ENCODE peak calls at places on chromosomes 2 and 18, in eight cellular contexts. Y is heart left ventricle, X is suprapubic skin, T is NCI-H774, E is HCEC 1CT, C is HepG2, Z is NCI-H510A, F is A549. O is an unnamed sample.

GRCh38 chr2:97645700-97646629 is at the start of gene COX5B:
- DNase-seq in X (peak), Z (peak), F (peak), C (peak), Y (peak), T (peak), E (peak), O (peak)

GRCh38 chr18:43485565-43485964 is 208.3 kb upstream of the SYT4 start:
- DNase-seq in X (no peak), E (no peak), T (no peak), C (no peak), Y (no peak), F (no peak), Z (peak), O (no peak)

GRCh38 chr2:112154246-112155110 is 16.3 kb downstream of the FBLN7 start:
- DNase-seq in C (no peak), X (no peak), Y (no peak), T (no peak), Z (no peak), F (no peak), E (no peak), O (no peak)

GRCh38 chr18:74282359-74283254 is 9.2 kb downstream of the CYB5A start:
- DNase-seq in C (peak), F (no peak), Y (no peak), X (no peak), Z (no peak), E (no peak), T (no peak), O (no peak)

GRCh38 chr2:68426885-68427579 is 40.1 kb downstream of the FBXO48 start:
- DNase-seq in E (peak), C (no peak), T (no peak), Z (no peak), F (no peak), Y (no peak), X (no peak), O (no peak)

GRCh38 chr2:8676915-8677645 is 4.8 kb upstream of the ID2 start:
- DNase-seq in F (no peak), C (no peak), Z (no peak), E (no peak), Y (no peak), T (peak), X (no peak), O (no peak)

GRCh38 chr18:62339106-62339988 is 14.2 kb downstream of the TNFRSF11A start:
- DNase-seq in Z (no peak), C (no peak), F (peak), T (no peak), X (no peak), E (peak), Y (peak), O (peak)

GRCh38 chr2:34161546-34161945 is 562.4 kb upstream of the FAM98A start:
- DNase-seq in Z (no peak), T (no peak), X (no peak), F (no peak), Y (no peak), C (no peak), E (no peak), O (no peak)

GRCh38 chr2:241300000-241300399 is 15.5 kb downstream of the HDLBP start:
- DNase-seq in Z (no peak), E (no peak), C (no peak), X (no peak), T (no peak), Y (no peak), F (no peak), O (no peak)

GRCh38 chr2:238389985-238390682 is 36.6 kb upstream of the ASB1 start:
- DNase-seq in E (no peak), T (peak), Y (no peak), Z (peak), C (no peak), F (no peak), X (no peak), O (no peak)

GRCh38 chr2:30470426-30470825 is 23.4 kb downstream of the LCLAT1 start:
- DNase-seq in E (no peak), Y (no peak), T (no peak), X (no peak), C (no peak), F (no peak), Z (no peak), O (no peak)